ENCODE peak calls at places on chromosome 18, in five cellular contexts. One of them, this sample, is unnamed. For H3K27me3, the result is how much of the 10 kb centered on the place peaks cover.

GRCh38 chr18:2410688-2411087 is 160.6 kb downstream of the METTL4 start:
- DNase-seq in left ventricle myocardium inferior: no peak
- DNase-seq in AG04450: no peak
- DNase-seq in left lung: no peak
- DNase-seq in CD8-positive, alpha-beta T cell: no peak
- DNase-seq in this sample: no peak

GRCh38 chr18:39751161-39751560 is 2185.6 kb upstream of the CELF4 start:
- DNase-seq in left lung: no peak
- DNase-seq in left ventricle myocardium inferior: no peak
- DNase-seq in AG04450: no peak
- DNase-seq in CD8-positive, alpha-beta T cell: no peak
- DNase-seq in this sample: no peak

GRCh38 chr18:39845086-39845485 is 2109.9 kb upstream of the PIK3C3 start:
- DNase-seq in left ventricle myocardium inferior: no peak
- DNase-seq in AG04450: no peak
- DNase-seq in CD8-positive, alpha-beta T cell: no peak
- DNase-seq in left lung: no peak
- DNase-seq in this sample: no peak

GRCh38 chr18:69689081-69689759 is 258.5 kb downstream of the CD226 start:
- DNase-seq in CD8-positive, alpha-beta T cell: no peak
- DNase-seq in left ventricle myocardium inferior: no peak
- DNase-seq in left lung: no peak
- DNase-seq in AG04450: no peak
- DNase-seq in this sample: no peak

GRCh38 chr18:78884502-78884901 is 95.1 kb upstream of the SALL3 start:
- DNase-seq in left ventricle myocardium inferior: no peak
- DNase-seq in AG04450: no peak
- DNase-seq in left lung: no peak
- DNase-seq in CD8-positive, alpha-beta T cell: no peak
- DNase-seq in this sample: no peak

GRCh38 chr18:21930177-21930576 is 189.6 kb downstream of the MIB1 start:
- DNase-seq in left lung: no peak
- DNase-seq in left ventricle myocardium inferior: no peak
- DNase-seq in CD8-positive, alpha-beta T cell: no peak
- DNase-seq in AG04450: no peak
- DNase-seq in this sample: no peak

GRCh38 chr18:10410472-10411300 is 43.7 kb upstream of the APCDD1 start:
- DNase-seq in CD8-positive, alpha-beta T cell: no peak
- DNase-seq in left ventricle myocardium inferior: no peak
- DNase-seq in AG04450: no peak
- DNase-seq in left lung: no peak
- DNase-seq in this sample: no peak

GRCh38 chr18:7490104-7490503 is 77.0 kb upstream of the PTPRM start:
- DNase-seq in AG04450: no peak
- DNase-seq in CD8-positive, alpha-beta T cell: no peak
- DNase-seq in left ventricle myocardium inferior: no peak
- DNase-seq in left lung: no peak
- DNase-seq in this sample: no peak

GRCh38 chr18:79645291-79645983 is 34.2 kb upstream of the CTDP1 start:
- DNase-seq in left ventricle myocardium inferior: no peak
- DNase-seq in CD8-positive, alpha-beta T cell: no peak
- DNase-seq in left lung: no peak
- DNase-seq in AG04450: no peak
- DNase-seq in this sample: no peak

GRCh38 chr18:77108001-77108692 is 24.4 kb downstream of the MBP start:
- DNase-seq in left lung: no peak
- DNase-seq in CD8-positive, alpha-beta T cell: no peak
- DNase-seq in AG04450: peak
- DNase-seq in left ventricle myocardium inferior: no peak
- DNase-seq in this sample: no peak

GRCh38 chr18:53795061-53795460 is 429.4 kb downstream of the MBD2 start:
- DNase-seq in CD8-positive, alpha-beta T cell: no peak
- DNase-seq in left ventricle myocardium inferior: no peak
- DNase-seq in left lung: no peak
- DNase-seq in AG04450: no peak
- DNase-seq in this sample: no peak

GRCh38 chr18:6414723-6415362 is at the start of gene L3MBTL4:
- DNase-seq in CD8-positive, alpha-beta T cell: no peak
- DNase-seq in left lung: peak
- DNase-seq in left ventricle myocardium inferior: peak
- DNase-seq in AG04450: no peak
- DNase-seq in this sample: no peak

GRCh38 chr18:23143059-23143831 is 8.0 kb downstream of the CABLES1 start:
- DNase-seq in left lung: no peak
- DNase-seq in CD8-positive, alpha-beta T cell: no peak
- DNase-seq in left ventricle myocardium inferior: no peak
- DNase-seq in AG04450: no peak
- DNase-seq in this sample: no peak

GRCh38 chr18:27922780-27923179 is 254.2 kb downstream of the CDH2 start:
- DNase-seq in left lung: no peak
- DNase-seq in AG04450: no peak
- DNase-seq in CD8-positive, alpha-beta T cell: no peak
- DNase-seq in left ventricle myocardium inferior: no peak
- DNase-seq in this sample: no peak

GRCh38 chr18:32469691-32470131 is 971 bp downstream of the GAREM1 start:
- DNase-seq in CD8-positive, alpha-beta T cell: no peak
- DNase-seq in left lung: no peak
- DNase-seq in left ventricle myocardium inferior: no peak
- DNase-seq in AG04450: no peak
- DNase-seq in this sample: no peak

GRCh38 chr18:28018361-28018760 is 158.6 kb downstream of the CDH2 start:
- DNase-seq in AG04450: no peak
- DNase-seq in left ventricle myocardium inferior: no peak
- DNase-seq in CD8-positive, alpha-beta T cell: no peak
- DNase-seq in left lung: no peak
- DNase-seq in this sample: no peak

GRCh38 chr18:71831039-71831438 is 713.1 kb downstream of the CBLN2 start:
- DNase-seq in AG04450: peak
- DNase-seq in CD8-positive, alpha-beta T cell: no peak
- DNase-seq in left lung: no peak
- DNase-seq in left ventricle myocardium inferior: no peak
- DNase-seq in this sample: no peak

GRCh38 chr18:45270289-45270771 is 344.9 kb upstream of the SLC14A2 start:
- DNase-seq in left lung: no peak
- DNase-seq in AG04450: no peak
- DNase-seq in CD8-positive, alpha-beta T cell: no peak
- DNase-seq in left ventricle myocardium inferior: no peak
- DNase-seq in this sample: no peak

GRCh38 chr18:79383388-79384056 is 12.2 kb upstream of the NFATC1 start:
- DNase-seq in left ventricle myocardium inferior: no peak
- DNase-seq in AG04450: no peak
- DNase-seq in left lung: peak
- DNase-seq in CD8-positive, alpha-beta T cell: no peak
- DNase-seq in this sample: no peak

GRCh38 chr18:67794512-67794911 is 278.0 kb upstream of the DSEL start:
- DNase-seq in CD8-positive, alpha-beta T cell: no peak
- DNase-seq in left lung: no peak
- DNase-seq in left ventricle myocardium inferior: no peak
- DNase-seq in AG04450: no peak
- DNase-seq in this sample: no peak

GRCh38 chr18:55264108-55264507 is 304.8 kb upstream of the CCDC68 start:
- DNase-seq in left ventricle myocardium inferior: no peak
- DNase-seq in AG04450: no peak
- DNase-seq in left lung: no peak
- DNase-seq in CD8-positive, alpha-beta T cell: no peak
- DNase-seq in this sample: no peak

GRCh38 chr18:3441290-3441689 is 8.7 kb upstream of the TGIF1 start:
- DNase-seq in CD8-positive, alpha-beta T cell: no peak
- DNase-seq in AG04450: no peak
- DNase-seq in left lung: no peak
- DNase-seq in left ventricle myocardium inferior: no peak
- DNase-seq in this sample: no peak

GRCh38 chr18:50194623-50195532 is at the start of gene MYO5B:
- DNase-seq in left lung: peak
- DNase-seq in left ventricle myocardium inferior: peak
- DNase-seq in AG04450: no peak
- DNase-seq in CD8-positive, alpha-beta T cell: peak
- DNase-seq in this sample: no peak

GRCh38 chr18:68800075-68800474 is 2.2 kb downstream of the CCDC102B start:
- DNase-seq in left lung: no peak
- DNase-seq in AG04450: no peak
- DNase-seq in left ventricle myocardium inferior: no peak
- DNase-seq in CD8-positive, alpha-beta T cell: no peak
- DNase-seq in this sample: no peak

GRCh38 chr18:75161629-75162028 is 47.3 kb downstream of the PTGR3 start:
- DNase-seq in left lung: peak
- DNase-seq in AG04450: no peak
- DNase-seq in CD8-positive, alpha-beta T cell: no peak
- DNase-seq in left ventricle myocardium inferior: peak
- DNase-seq in this sample: no peak

GRCh38 chr18:39415471-39415870 is 1849.9 kb upstream of the CELF4 start:
- DNase-seq in left ventricle myocardium inferior: no peak
- DNase-seq in left lung: no peak
- DNase-seq in AG04450: no peak
- DNase-seq in CD8-positive, alpha-beta T cell: no peak
- DNase-seq in this sample: no peak

GRCh38 chr18:67514901-67515540 is 1.5 kb downstream of the DSEL start:
- DNase-seq in AG04450: no peak
- DNase-seq in left ventricle myocardium inferior: no peak
- DNase-seq in CD8-positive, alpha-beta T cell: no peak
- DNase-seq in left lung: no peak
- DNase-seq in this sample: no peak

GRCh38 chr18:28159055-28159454 is 17.9 kb downstream of the CDH2 start:
- DNase-seq in left ventricle myocardium inferior: no peak
- DNase-seq in AG04450: no peak
- DNase-seq in left lung: no peak
- DNase-seq in CD8-positive, alpha-beta T cell: no peak
- DNase-seq in this sample: no peak

GRCh38 chr18:6994053-6994452 is 123.5 kb downstream of the LAMA1 start:
- DNase-seq in AG04450: no peak
- DNase-seq in left lung: no peak
- DNase-seq in CD8-positive, alpha-beta T cell: no peak
- DNase-seq in left ventricle myocardium inferior: no peak
- DNase-seq in this sample: no peak

GRCh38 chr18:58541789-58542425 is 87.0 kb downstream of the ALPK2 start:
- DNase-seq in CD8-positive, alpha-beta T cell: no peak
- DNase-seq in left lung: no peak
- DNase-seq in left ventricle myocardium inferior: no peak
- DNase-seq in AG04450: peak
- DNase-seq in this sample: no peak
- H3K27me3 ChIP-seq in CD8-positive, alpha-beta T cell: under half
- H3K27me3 ChIP-seq in left lung: under half
- H3K27me3 ChIP-seq in left ventricle myocardium inferior: under half
- H3K27me3 ChIP-seq in AG04450: under half
- H3K27me3 ChIP-seq in this sample: under half

DNA sequence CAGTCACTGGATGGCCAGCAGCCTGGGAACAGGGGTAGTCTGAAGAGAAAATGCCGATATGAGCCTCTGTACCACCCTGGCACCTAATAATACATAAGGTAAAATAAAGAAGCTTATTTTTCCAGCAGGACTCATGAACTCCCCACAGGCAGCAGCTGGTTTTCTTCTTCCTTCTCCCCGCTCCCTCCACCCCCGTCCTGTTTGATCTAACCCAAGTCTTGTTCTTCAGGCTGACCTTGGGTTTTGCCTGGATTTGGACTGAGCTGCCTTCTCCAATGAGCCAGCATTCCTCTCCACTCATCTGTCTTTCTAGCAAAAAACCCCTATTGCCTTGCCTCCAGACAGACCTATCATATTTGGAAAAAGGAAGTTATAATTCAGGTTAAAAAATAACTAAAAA is 111.8 kb downstream of the CELF4 start:
- DNase-seq in CD8-positive, alpha-beta T cell: no peak
- DNase-seq in left lung: no peak
- DNase-seq in AG04450: no peak
- DNase-seq in left ventricle myocardium inferior: no peak
- DNase-seq in this sample: no peak
- H3K27ac ChIP-seq in CD8-positive, alpha-beta T cell: no peak
- H3K27ac ChIP-seq in left lung: peak
- H3K27ac ChIP-seq in AG04450: no peak
- H3K27ac ChIP-seq in left ventricle myocardium inferior: no peak
- H3K27ac ChIP-seq in this sample: no peak

DNA sequence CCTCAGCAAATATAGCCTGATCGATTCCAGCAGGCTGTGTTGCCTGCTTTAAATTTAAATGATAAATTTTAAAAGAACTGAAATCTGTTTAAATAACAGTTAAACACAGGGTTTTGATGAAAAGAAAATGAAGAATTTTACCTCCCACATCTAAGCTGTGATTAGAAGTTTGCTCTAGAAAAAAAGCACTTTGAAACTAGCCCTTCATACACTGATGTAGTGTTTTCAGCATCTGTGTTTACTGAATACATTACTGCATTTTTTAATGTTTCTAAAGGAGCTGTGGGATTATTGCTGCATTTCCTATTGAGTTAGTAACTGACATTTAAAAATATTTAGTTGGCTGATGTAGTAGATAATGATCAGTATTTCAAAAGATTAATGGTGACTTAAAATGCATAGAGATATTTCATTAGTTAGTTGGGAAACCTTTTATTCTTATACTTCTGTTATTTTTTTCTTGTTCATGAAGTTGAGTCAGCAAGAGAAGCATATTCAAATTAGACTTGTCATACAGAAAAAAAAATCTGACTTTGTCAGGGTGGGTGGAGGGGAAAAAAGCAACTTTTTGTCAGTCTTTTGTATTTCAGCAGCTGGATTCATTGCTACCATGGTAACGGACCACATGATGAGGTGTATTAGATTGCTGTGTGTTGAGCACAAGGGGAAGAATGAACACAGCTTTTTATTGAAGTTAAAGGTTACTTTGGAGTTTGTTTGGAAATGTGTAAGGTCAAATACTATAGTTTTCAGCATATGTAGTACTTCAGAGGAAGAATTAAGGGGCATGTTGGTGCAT is at the start of gene DTNA:
- DNase-seq in left lung: no peak
- DNase-seq in left ventricle myocardium inferior: no peak
- DNase-seq in AG04450: peak
- DNase-seq in CD8-positive, alpha-beta T cell: no peak
- DNase-seq in this sample: peak
- H3K4me3 ChIP-seq in left lung: no peak
- H3K4me3 ChIP-seq in left ventricle myocardium inferior: peak
- H3K4me3 ChIP-seq in AG04450: peak
- H3K4me3 ChIP-seq in CD8-positive, alpha-beta T cell: no peak
- H3K4me3 ChIP-seq in this sample: peak

GRCh38 chr18:49008156-49008555 is 57.4 kb upstream of the SMAD7 start:
- DNase-seq in AG04450: no peak
- DNase-seq in left lung: peak
- DNase-seq in left ventricle myocardium inferior: no peak
- DNase-seq in CD8-positive, alpha-beta T cell: no peak
- DNase-seq in this sample: no peak
- H3K27me3 ChIP-seq in AG04450: under half
- H3K27me3 ChIP-seq in left lung: under half
- H3K27me3 ChIP-seq in left ventricle myocardium inferior: under half
- H3K27me3 ChIP-seq in CD8-positive, alpha-beta T cell: under half
- H3K27me3 ChIP-seq in this sample: under half

GRCh38 chr18:36440614-36441013 is 143.1 kb downstream of the FHOD3 start:
- DNase-seq in left lung: no peak
- DNase-seq in CD8-positive, alpha-beta T cell: no peak
- DNase-seq in AG04450: no peak
- DNase-seq in left ventricle myocardium inferior: no peak
- DNase-seq in this sample: no peak
- H3K27ac ChIP-seq in left lung: no peak
- H3K27ac ChIP-seq in CD8-positive, alpha-beta T cell: no peak
- H3K27ac ChIP-seq in AG04450: no peak
- H3K27ac ChIP-seq in left ventricle myocardium inferior: peak
- H3K27ac ChIP-seq in this sample: peak

This sample was measured in thoracic aorta.